ENCODE peak calls at places on chromosomes 11 and 22, in eight cellular contexts. One of them, this sample, is unnamed.

GRCh38 chr22:24871611-24872205 is 65.7 kb downstream of the SGSM1 start:
- DNase-seq in uterus: no peak
- DNase-seq in astrocyte of the cerebellum: no peak
- DNase-seq in NB4: peak; percentile 98
- DNase-seq in lung: no peak
- DNase-seq in GM23338: no peak
- DNase-seq in SK-N-SH: no peak
- DNase-seq in kidney epithelial cell: no peak
- DNase-seq in this sample: no peak

GRCh38 chr22:45686004-45686403 is 14.4 kb downstream of the ATXN10 start:
- DNase-seq in uterus: no peak
- DNase-seq in SK-N-SH: no peak
- DNase-seq in astrocyte of the cerebellum: no peak
- DNase-seq in lung: no peak
- DNase-seq in kidney epithelial cell: no peak
- DNase-seq in GM23338: no peak
- DNase-seq in NB4: no peak
- DNase-seq in this sample: no peak

GRCh38 chr11:68552542-68552941 is 92.0 kb downstream of the PPP6R3 start:
- DNase-seq in astrocyte of the cerebellum: no peak
- DNase-seq in NB4: peak; percentile 75
- DNase-seq in lung: no peak
- DNase-seq in uterus: no peak
- DNase-seq in kidney epithelial cell: no peak
- DNase-seq in GM23338: no peak
- DNase-seq in SK-N-SH: no peak
- DNase-seq in this sample: no peak

GRCh38 chr11:68388595-68389198 is 71.9 kb upstream of the PPP6R3 start:
- DNase-seq in NB4: no peak
- DNase-seq in SK-N-SH: no peak
- DNase-seq in uterus: no peak
- DNase-seq in astrocyte of the cerebellum: no peak
- DNase-seq in kidney epithelial cell: no peak
- DNase-seq in GM23338: no peak
- DNase-seq in lung: no peak
- DNase-seq in this sample: no peak

GRCh38 chr11:85947431-85948272 is 92.5 kb downstream of the CCDC83 start:
- DNase-seq in kidney epithelial cell: peak; percentile 63
- DNase-seq in astrocyte of the cerebellum: peak; percentile 69
- DNase-seq in uterus: no peak
- DNase-seq in SK-N-SH: no peak
- DNase-seq in GM23338: no peak
- DNase-seq in NB4: peak; percentile 68
- DNase-seq in lung: peak; percentile 49
- DNase-seq in this sample: peak; percentile 50

GRCh38 chr11:112113539-112114457 is 27.1 kb downstream of the SDHD start:
- DNase-seq in uterus: no peak
- DNase-seq in astrocyte of the cerebellum: peak; percentile 23
- DNase-seq in lung: no peak
- DNase-seq in GM23338: peak; percentile 83
- DNase-seq in kidney epithelial cell: peak; percentile 21
- DNase-seq in SK-N-SH: peak; percentile 64
- DNase-seq in NB4: peak; percentile 62
- DNase-seq in this sample: peak; percentile 51

GRCh38 chr11:80538040-80538439 is 1097.2 kb upstream of the TENM4 start:
- DNase-seq in uterus: no peak
- DNase-seq in kidney epithelial cell: no peak
- DNase-seq in astrocyte of the cerebellum: no peak
- DNase-seq in SK-N-SH: no peak
- DNase-seq in NB4: no peak
- DNase-seq in GM23338: no peak
- DNase-seq in lung: no peak
- DNase-seq in this sample: no peak

GRCh38 chr22:46735747-46736608 is 2.1 kb downstream of the CERK start:
- DNase-seq in NB4: no peak
- DNase-seq in uterus: no peak
- DNase-seq in kidney epithelial cell: no peak
- DNase-seq in SK-N-SH: peak; percentile 63
- DNase-seq in GM23338: peak; percentile 49
- DNase-seq in astrocyte of the cerebellum: no peak
- DNase-seq in lung: no peak
- DNase-seq in this sample: peak; percentile 21

GRCh38 chr22:19455033-19455432 is 7.5 kb upstream of the C22orf39 start:
- DNase-seq in SK-N-SH: no peak
- DNase-seq in uterus: no peak
- DNase-seq in GM23338: no peak
- DNase-seq in astrocyte of the cerebellum: no peak
- DNase-seq in lung: no peak
- DNase-seq in kidney epithelial cell: no peak
- DNase-seq in NB4: no peak
- DNase-seq in this sample: no peak

GRCh38 chr11:35236667-35237003 is 97.7 kb downstream of the CD44 start:
- DNase-seq in SK-N-SH: no peak
- DNase-seq in NB4: peak; percentile 22
- DNase-seq in astrocyte of the cerebellum: peak; percentile 36
- DNase-seq in uterus: no peak
- DNase-seq in lung: no peak
- DNase-seq in kidney epithelial cell: peak; percentile 41
- DNase-seq in GM23338: no peak
- DNase-seq in this sample: no peak

GRCh38 chr22:43848366-43849171 is 13.7 kb downstream of the SULT4A1 start:
- DNase-seq in astrocyte of the cerebellum: no peak
- DNase-seq in lung: no peak
- DNase-seq in kidney epithelial cell: no peak
- DNase-seq in GM23338: peak; percentile 57
- DNase-seq in NB4: peak; percentile 27
- DNase-seq in SK-N-SH: peak; percentile 56
- DNase-seq in uterus: no peak
- DNase-seq in this sample: peak; percentile 19

GRCh38 chr11:3939651-3940190 is 84.3 kb downstream of the STIM1 start:
- DNase-seq in uterus: no peak
- DNase-seq in SK-N-SH: no peak
- DNase-seq in GM23338: no peak
- DNase-seq in lung: no peak
- DNase-seq in astrocyte of the cerebellum: no peak
- DNase-seq in kidney epithelial cell: no peak
- DNase-seq in NB4: no peak
- DNase-seq in this sample: no peak

GRCh38 chr22:24232124-24232523 is 12.8 kb downstream of the GGT5 start:
- DNase-seq in SK-N-SH: peak; percentile 14
- DNase-seq in lung: no peak
- DNase-seq in GM23338: no peak
- DNase-seq in uterus: no peak
- DNase-seq in astrocyte of the cerebellum: no peak
- DNase-seq in kidney epithelial cell: no peak
- DNase-seq in NB4: no peak
- DNase-seq in this sample: no peak

DNA sequence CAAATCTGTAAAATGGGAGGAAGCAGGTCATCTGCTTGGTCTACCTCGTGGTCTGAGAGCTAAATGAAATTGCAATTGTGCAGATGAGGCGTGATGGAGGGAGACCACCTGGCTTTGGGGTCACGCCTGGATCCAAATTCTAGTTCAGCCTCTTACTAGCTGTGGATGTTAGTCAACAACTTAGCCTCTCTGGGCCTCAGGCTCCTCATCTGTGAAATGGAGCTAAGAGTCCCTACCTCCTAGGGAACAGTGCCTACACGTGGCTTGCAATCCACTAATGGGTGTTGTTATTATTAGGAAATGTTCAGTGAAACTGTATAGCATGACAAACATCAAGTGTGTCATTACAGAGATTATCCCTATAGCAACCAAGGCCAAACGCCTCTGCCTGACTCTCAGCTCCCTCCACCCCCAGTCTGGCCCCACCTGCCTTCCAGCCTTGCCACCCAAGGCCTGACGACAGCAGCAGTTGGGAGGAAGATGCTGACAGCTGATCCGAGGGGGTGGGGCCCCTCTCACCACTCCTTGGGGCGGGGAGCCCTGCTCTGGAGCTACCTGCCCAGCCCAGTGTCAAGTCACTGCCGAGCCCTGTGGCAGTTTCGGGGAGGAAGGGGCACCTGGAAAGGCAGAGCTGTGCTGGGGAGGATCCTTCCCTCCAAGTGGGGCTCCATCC is 1.7 kb upstream of the RHOD start:
- DNase-seq in SK-N-SH: peak; percentile 77
- DNase-seq in GM23338: no peak
- DNase-seq in astrocyte of the cerebellum: no peak
- DNase-seq in uterus: no peak
- DNase-seq in NB4: no peak
- DNase-seq in kidney epithelial cell: no peak
- DNase-seq in lung: peak; percentile 81
- DNase-seq in this sample: no peak
- H3K4me3 ChIP-seq in SK-N-SH: no peak overlapping the region
- H3K4me3 ChIP-seq in GM23338: no peak overlapping the region
- H3K4me3 ChIP-seq in astrocyte of the cerebellum: no peak overlapping the region
- H3K4me3 ChIP-seq in uterus: no peak overlapping the region
- H3K4me3 ChIP-seq in NB4: no peak overlapping the region
- H3K4me3 ChIP-seq in kidney epithelial cell: no peak overlapping the region
- H3K4me3 ChIP-seq in lung: no peak overlapping the region
- H3K4me3 ChIP-seq in this sample: no peak overlapping the region

GRCh38 chr22:29258407-29259252 is 9.2 kb downstream of the RHBDD3 start:
- DNase-seq in lung: no peak
- DNase-seq in GM23338: no peak
- DNase-seq in kidney epithelial cell: no peak
- DNase-seq in uterus: no peak
- DNase-seq in astrocyte of the cerebellum: no peak
- DNase-seq in NB4: no peak
- DNase-seq in SK-N-SH: peak; percentile 33
- DNase-seq in this sample: no peak

GRCh38 chr22:29257751-29258181 is 10.0 kb downstream of the RHBDD3 start:
- DNase-seq in lung: no peak
- DNase-seq in GM23338: no peak
- DNase-seq in astrocyte of the cerebellum: no peak
- DNase-seq in kidney epithelial cell: no peak
- DNase-seq in uterus: no peak
- DNase-seq in NB4: no peak
- DNase-seq in SK-N-SH: peak; percentile 24
- DNase-seq in this sample: no peak

GRCh38 chr22:29260031-29260560 is 7.7 kb downstream of the RHBDD3 start:
- DNase-seq in kidney epithelial cell: no peak
- DNase-seq in GM23338: no peak
- DNase-seq in SK-N-SH: peak; percentile 27
- DNase-seq in astrocyte of the cerebellum: no peak
- DNase-seq in NB4: no peak
- DNase-seq in uterus: no peak
- DNase-seq in lung: no peak
- DNase-seq in this sample: no peak

GRCh38 chr22:29260601-29261315 is 7.0 kb downstream of the RHBDD3 start:
- DNase-seq in kidney epithelial cell: no peak
- DNase-seq in uterus: no peak
- DNase-seq in astrocyte of the cerebellum: no peak
- DNase-seq in SK-N-SH: peak; percentile 39
- DNase-seq in lung: no peak
- DNase-seq in GM23338: no peak
- DNase-seq in NB4: no peak
- DNase-seq in this sample: no peak

DNA sequence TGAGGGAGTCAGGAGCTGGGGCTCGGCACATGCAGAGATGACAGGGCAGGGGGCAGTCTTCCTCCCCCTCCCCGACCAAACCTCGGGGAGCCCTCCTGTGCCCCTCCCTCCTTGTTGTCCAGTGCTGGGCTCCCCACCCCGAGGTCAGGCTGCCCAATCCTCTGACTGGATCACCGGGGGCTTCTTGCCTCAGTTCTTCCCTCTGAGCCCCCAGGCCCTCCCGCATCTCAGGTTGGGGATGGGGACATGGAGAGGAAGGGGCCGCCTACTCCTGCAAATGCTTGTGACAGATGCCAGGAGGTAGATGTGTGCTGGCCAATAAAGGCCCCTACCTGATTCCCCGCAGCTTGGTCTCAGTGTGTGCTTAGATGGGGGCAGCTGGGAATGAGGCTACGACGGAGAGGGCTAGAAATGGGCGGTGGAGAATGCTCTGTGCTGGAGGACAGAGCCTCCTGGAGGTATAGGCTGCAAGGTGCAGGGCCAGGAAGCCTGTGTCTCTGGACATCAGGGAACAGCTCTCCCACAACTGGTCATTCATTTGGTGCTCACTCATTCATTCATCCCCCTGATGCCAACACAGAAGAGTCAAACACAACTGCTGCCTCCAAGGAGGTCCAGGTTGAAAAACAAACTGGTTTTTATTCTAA is 8.4 kb downstream of the RHBDD3 start:
- DNase-seq in astrocyte of the cerebellum: no peak
- DNase-seq in kidney epithelial cell: no peak
- DNase-seq in NB4: peak; percentile 32
- DNase-seq in uterus: no peak
- DNase-seq in GM23338: peak; percentile 68
- DNase-seq in SK-N-SH: peak; percentile 42
- DNase-seq in lung: no peak
- DNase-seq in this sample: no peak
- TF ChIP-seq CTCF in astrocyte of the cerebellum: peak; percentile 12
- TF ChIP-seq CTCF in kidney epithelial cell: peak; percentile 3
- TF ChIP-seq CTCF in NB4: peak; percentile 18
- TF ChIP-seq CTCF in uterus: no peak
- TF ChIP-seq CTCF in GM23338: peak; percentile 41
- TF ChIP-seq CTCF in SK-N-SH: no peak
- TF ChIP-seq CTCF in lung: no peak
- TF ChIP-seq CTCF in this sample: no peak

GRCh38 chr11:6653656-6654055 is 2.0 kb downstream of the DCHS1 start:
- DNase-seq in lung: no peak
- DNase-seq in kidney epithelial cell: no peak
- DNase-seq in NB4: no peak
- DNase-seq in SK-N-SH: no peak
- DNase-seq in astrocyte of the cerebellum: no peak
- DNase-seq in uterus: no peak
- DNase-seq in GM23338: no peak
- DNase-seq in this sample: no peak

GRCh38 chr11:6655790-6656580 is at the start of gene DCHS1:
- DNase-seq in lung: no peak
- DNase-seq in kidney epithelial cell: no peak
- DNase-seq in astrocyte of the cerebellum: no peak
- DNase-seq in GM23338: peak; percentile 75
- DNase-seq in SK-N-SH: peak; percentile 96
- DNase-seq in uterus: peak; percentile 64
- DNase-seq in NB4: no peak
- DNase-seq in this sample: no peak

GRCh38 chr11:6654281-6655019 is 1.2 kb downstream of the DCHS1 start:
- DNase-seq in kidney epithelial cell: no peak
- DNase-seq in astrocyte of the cerebellum: no peak
- DNase-seq in uterus: peak; percentile 42
- DNase-seq in lung: no peak
- DNase-seq in GM23338: no peak
- DNase-seq in NB4: no peak
- DNase-seq in SK-N-SH: peak; percentile 52
- DNase-seq in this sample: no peak

GRCh38 chr11:6656581-6656915 is 939 bp upstream of the DCHS1 start:
- DNase-seq in uterus: no peak
- DNase-seq in astrocyte of the cerebellum: no peak
- DNase-seq in GM23338: no peak
- DNase-seq in kidney epithelial cell: no peak
- DNase-seq in NB4: no peak
- DNase-seq in SK-N-SH: no peak
- DNase-seq in lung: no peak
- DNase-seq in this sample: no peak

GRCh38 chr11:6655020-6655789 is 404 bp downstream of the DCHS1 start:
- DNase-seq in NB4: no peak
- DNase-seq in astrocyte of the cerebellum: no peak
- DNase-seq in GM23338: peak; percentile 41
- DNase-seq in kidney epithelial cell: no peak
- DNase-seq in SK-N-SH: peak; percentile 78
- DNase-seq in uterus: peak; percentile 51
- DNase-seq in lung: no peak
- DNase-seq in this sample: no peak
- H3K4me3 ChIP-seq in NB4: no peak overlapping the region
- H3K4me3 ChIP-seq in astrocyte of the cerebellum: peak overlapping the region; percentile 55
- H3K4me3 ChIP-seq in GM23338: peak overlapping the region; percentile 57
- H3K4me3 ChIP-seq in kidney epithelial cell: peak overlapping the region; percentile 30
- H3K4me3 ChIP-seq in SK-N-SH: peak overlapping the region; percentile 58
- H3K4me3 ChIP-seq in uterus: peak overlapping the region; percentile 56
- H3K4me3 ChIP-seq in lung: peak overlapping the region; percentile 35
- H3K4me3 ChIP-seq in this sample: no peak overlapping the region

GRCh38 chr11:131867457-131868257 is 497.2 kb downstream of the NTM start:
- DNase-seq in astrocyte of the cerebellum: peak; percentile 81
- DNase-seq in NB4: peak; percentile 52
- DNase-seq in lung: peak; percentile 54
- DNase-seq in SK-N-SH: peak; percentile 70
- DNase-seq in kidney epithelial cell: peak; percentile 51
- DNase-seq in uterus: peak; percentile 55
- DNase-seq in GM23338: peak; percentile 87
- DNase-seq in this sample: peak; percentile 81
- TF ChIP-seq CTCF in astrocyte of the cerebellum: peak; percentile 93
- TF ChIP-seq CTCF in NB4: peak; percentile 51
- TF ChIP-seq CTCF in lung: peak; percentile 46
- TF ChIP-seq CTCF in SK-N-SH: peak; percentile 94
- TF ChIP-seq CTCF in kidney epithelial cell: peak; percentile 87
- TF ChIP-seq CTCF in uterus: no peak
- TF ChIP-seq CTCF in GM23338: peak; percentile 85
- TF ChIP-seq CTCF in this sample: peak; percentile 89

This sample was measured in GM12865.